ENCODE peak calls at places on chromosomes 12 and 14, in six cellular contexts. M is posterior cingulate gyrus; F is HS-27A; A is astrocyte of the spinal cord; D is stimulated activated CD4-positive, alpha-beta T cell treated with anti-CD3 and anti-CD28 coated beads, Interleukin-12 subunit alpha, Interleukin-12 subunit beta, amount 100 ng/mL, for 4 hours; P is T follicular helper cell. Q is an unnamed sample.

GRCh38 chr12:76083761-76084276 is 666 bp downstream of the NAP1L1 start:
- DNase-seq in M (peak; percentile 69), F (peak; percentile 43), A (peak; percentile 70), D (peak; percentile 81), P (peak; percentile 74), Q (peak; percentile 80)

GRCh38 chr14:93727039-93727740 is 61.1 kb downstream of the PRIMA1 start:
- DNase-seq in M (no peak), F (no peak), A (no peak), D (no peak), P (no peak), Q (no peak)

GRCh38 chr12:56315256-56315625 is 547 bp downstream of the CNPY2 start:
- DNase-seq in M (peak; percentile 56), F (no peak), A (peak; percentile 10), D (no peak), P (no peak), Q (no peak)

GRCh38 chr12:112182499-112182898 is 57.1 kb downstream of the TRAFD1 start:
- DNase-seq in M (peak; percentile 89), F (no peak), A (no peak), D (no peak), P (no peak), Q (no peak)

GRCh38 chr14:101064121-101064661 is 160.7 kb upstream of the RTL1 start:
- DNase-seq in M (no peak), F (no peak), A (no peak), D (no peak), P (no peak), Q (no peak)

GRCh38 chr12:127619869-127620769 is 646.9 kb upstream of the TMEM132C start:
- DNase-seq in M (no peak), F (no peak), A (no peak), D (no peak), P (no peak), Q (no peak)

GRCh38 chr12:4148418-4149056 is 125.0 kb upstream of the CCND2 start:
- DNase-seq in M (no peak), F (no peak), A (no peak), D (no peak), P (no peak), Q (peak; percentile 80)

GRCh38 chr12:116423053-116423452 is 136.1 kb upstream of the MAP1LC3B2 start:
- DNase-seq in M (no peak), F (no peak), A (peak; percentile 26), D (no peak), P (no peak), Q (no peak)

GRCh38 chr12:28936711-28937110 is 212.4 kb upstream of the FAR2 start:
- DNase-seq in M (no peak), F (no peak), A (no peak), D (no peak), P (no peak), Q (no peak)

GRCh38 chr14:56423591-56423991 is 156.0 kb upstream of the TMEM260 start:
- DNase-seq in M (no peak), F (no peak), A (peak; percentile 51), D (no peak), P (no peak), Q (no peak)

GRCh38 chr14:78519863-78520262 is 349.7 kb downstream of the NRXN3 start:
- DNase-seq in M (peak; percentile 7), F (no peak), A (peak; percentile 8), D (no peak), P (peak; percentile 1), Q (no peak)

GRCh38 chr12:1594295-1595025 is at the start of gene FBXL14:
- DNase-seq in M (peak; percentile 87), F (peak; percentile 68), A (peak; percentile 86), D (peak; percentile 86), P (peak; percentile 86), Q (peak; percentile 93)

GRCh38 chr14:32509632-32510187 is 180.6 kb downstream of the AKAP6 start:
- DNase-seq in M (peak; percentile 73), F (peak; percentile 96), A (peak; percentile 99), D (no peak), P (no peak), Q (peak; percentile 65)

GRCh38 chr12:51269174-51270066 is 795 bp downstream of the SMAGP start:
- DNase-seq in M (no peak), F (no peak), A (peak; percentile 39), D (peak; percentile 54), P (peak; percentile 47), Q (peak; percentile 53)